ENCODE peak calls at places on chromosomes 16 and 17, in five cellular contexts. X, Q, J, U and E are unnamed samples.
A peak's percentile ranks its signal among the peaks of the same experiment; 100 is the strongest.

GRCh38 chr16:66874079-66874775 is 6.1 kb upstream of the PDP2 start:
- DNase-seq in X (no peak), Q (no peak), J (no peak), U (peak; percentile 67), E (no peak)

GRCh38 chr17:68378202-68379149 is 78.8 kb downstream of the WIPI1 start:
- DNase-seq in X (no peak), Q (peak; percentile 78), J (peak; percentile 92), U (peak; percentile 100), E (peak; percentile 95)

GRCh38 chr17:41959030-41959335 is 7.6 kb upstream of the CNP start:
- DNase-seq in X (no peak), Q (no peak), J (no peak), U (no peak), E (no peak)

GRCh38 chr17:20118280-20118679 is 109.1 kb downstream of the SPECC1 start:
- DNase-seq in X (no peak), Q (no peak), J (no peak), U (no peak), E (no peak)

GRCh38 chr17:1617620-1618174 is 10.9 kb downstream of the SLC43A2 start:
- DNase-seq in X (no peak), Q (no peak), J (peak; percentile 85), U (peak; percentile 85), E (no peak)

GRCh38 chr16:78444-79145 is 570 bp downstream of the MPG start:
- DNase-seq in X (no peak), Q (no peak), J (peak; percentile 69), U (peak; percentile 66), E (no peak)

GRCh38 chr16:15729152-15729551 is 79.1 kb downstream of the NDE1 start:
- DNase-seq in X (no peak), Q (no peak), J (no peak), U (no peak), E (no peak)

GRCh38 chr16:27241658-27242057 is 26.9 kb downstream of the NSMCE1 start:
- DNase-seq in X (no peak), Q (no peak), J (no peak), U (peak; percentile 80), E (peak; percentile 19)

GRCh38 chr16:2333772-2334379 is 6.7 kb downstream of the ABCA3 start:
- DNase-seq in X (no peak), Q (no peak), J (peak; percentile 17), U (peak; percentile 48), E (no peak)

GRCh38 chr17:14296511-14296910 is 4.4 kb upstream of the HS3ST3B1 start:
- DNase-seq in X (no peak), Q (no peak), J (no peak), U (no peak), E (no peak)

GRCh38 chr17:45345554-45346254 is 28.9 kb upstream of the MAP3K14 start:
- DNase-seq in X (no peak), Q (peak; percentile 55), J (peak; percentile 73), U (peak; percentile 69), E (no peak)